ENCODE peak calls at places on chromosomes 2 and 18, in four cellular contexts. J is endothelial cell of umbilical vein; O is CD8-positive, alpha-beta T cell; E is GM23338. Y is an unnamed sample.

GRCh38 chr18:48124857-48125626 is 194.6 kb upstream of the SMAD2 start:
- DNase-seq in J (no peak), E (no peak), O (no peak), Y (no peak)

GRCh38 chr18:59923539-59924196 is 23.9 kb downstream of the PMAIP1 start:
- DNase-seq in J (no peak), O (no peak), E (no peak), Y (no peak)

GRCh38 chr2:150144546-150145305 is 342.7 kb downstream of the RND3 start:
- DNase-seq in O (no peak), E (no peak), J (no peak), Y (no peak)

GRCh38 chr2:112958428-112959108 is 19.2 kb upstream of the IL36G start:
- DNase-seq in J (peak; percentile 51), O (no peak), E (peak; percentile 76), Y (peak; percentile 72)

GRCh38 chr2:71693286-71694270 is 240.2 kb downstream of the DYSF start:
- DNase-seq in O (no peak), J (no peak), E (no peak), Y (no peak)

GRCh38 chr18:49020621-49021021 is 69.9 kb upstream of the SMAD7 start:
- DNase-seq in E (no peak), J (no peak), O (no peak), Y (peak; percentile 55)

GRCh38 chr2:147487286-147487979 is 357.4 kb upstream of the ACVR2A start:
- DNase-seq in J (no peak), O (no peak), E (no peak), Y (peak; percentile 64)

GRCh38 chr2:113175736-113176695 is 2.2 kb downstream of the PSD4 start:
- DNase-seq in E (no peak), O (no peak), J (no peak), Y (no peak)

GRCh38 chr2:113886479-113887383 is 3.2 kb upstream of the ACTR3 start:
- DNase-seq in E (no peak), J (no peak), O (peak; percentile 19), Y (no peak)

GRCh38 chr18:42929857-42930256 is 185.6 kb downstream of the RIT2 start:
- DNase-seq in E (no peak), O (no peak), J (peak; percentile 14), Y (peak; percentile 69)

GRCh38 chr2:186384226-186384625 is 101.8 kb upstream of the ZC3H15 start:
- DNase-seq in O (no peak), J (no peak), E (no peak), Y (no peak)

GRCh38 chr2:119409506-119409905 is 22.1 kb upstream of the TMEM37 start:
- DNase-seq in J (no peak), E (no peak), O (no peak), Y (no peak)

GRCh38 chr2:26561918-26562810 is 79.0 kb downstream of the CIB4 start:
- DNase-seq in O (no peak), J (peak; percentile 55), E (peak; percentile 61), Y (peak; percentile 53)

GRCh38 chr2:106124787-106125549 is 69.1 kb downstream of the UXS1 start:
- DNase-seq in J (no peak), O (no peak), E (no peak), Y (no peak)

GRCh38 chr2:5234563-5234962 is 457.6 kb upstream of the SOX11 start:
- DNase-seq in E (no peak), O (no peak), J (no peak), Y (no peak)

GRCh38 chr2:170930132-170931109 is 1.4 kb downstream of the GORASP2 start:
- DNase-seq in J (peak; percentile 37), O (peak; percentile 44), E (peak; percentile 50), Y (peak; percentile 69)

GRCh38 chr2:145685323-145686050 is 1165.6 kb upstream of the ZEB2 start:
- DNase-seq in J (no peak), O (no peak), E (no peak), Y (no peak)

GRCh38 chr2:199868431-199869226 is 17.6 kb upstream of the FTCDNL1 start:
- DNase-seq in O (no peak), E (no peak), J (no peak), Y (no peak)

GRCh38 chr18:48136544-48137353 is 206.3 kb upstream of the SMAD2 start:
- DNase-seq in O (no peak), J (no peak), E (peak; percentile 49), Y (peak; percentile 68)

GRCh38 chr2:219495531-219496122 is 3.1 kb upstream of the GMPPA start:
- DNase-seq in E (peak; percentile 95), O (peak; percentile 17), J (peak; percentile 59), Y (peak; percentile 93)

GRCh38 chr18:13397504-13398163 is 179.1 kb downstream of the LDLRAD4 start:
- DNase-seq in J (no peak), E (no peak), O (no peak), Y (peak; percentile 29)

GRCh38 chr2:69386789-69387734 is at the start of gene GFPT1:
- DNase-seq in J (peak; percentile 97), O (peak; percentile 91), E (peak; percentile 89), Y (peak; percentile 94)

GRCh38 chr2:102801098-102801718 is 39.4 kb downstream of the TMEM182 start:
- DNase-seq in E (peak; percentile 27), J (no peak), O (no peak), Y (no peak)

GRCh38 chr2:44237221-44237620 is 38.1 kb upstream of the SLC3A1 start:
- DNase-seq in E (no peak), O (peak; percentile 18), J (no peak), Y (no peak)

GRCh38 chr2:69565431-69565839 is 78.1 kb downstream of the AAK1 start:
- DNase-seq in J (peak; percentile 47), E (peak; percentile 88), O (peak; percentile 53), Y (peak; percentile 95)

GRCh38 chr2:112636605-112637288 is 9.0 kb upstream of the SLC20A1 start:
- DNase-seq in J (no peak), E (no peak), O (no peak), Y (no peak)

GRCh38 chr2:28810384-28811285 is at the start of gene SPDYA:
- DNase-seq in O (peak; percentile 75), J (peak; percentile 73), E (peak; percentile 93), Y (peak; percentile 93)

GRCh38 chr2:28809927-28810326 is 707 bp upstream of the SPDYA start:
- DNase-seq in J (no peak), E (no peak), O (no peak), Y (peak; percentile 44)
- H3K27ac ChIP-seq in J (no peak overlapping the region), E (no peak overlapping the region), O (no peak overlapping the region), Y (no peak overlapping the region)

GRCh38 chr2:37083873-37084792 is at the start of the genes GPATCH11 and HEATR5B:
- DNase-seq in J (peak; percentile 99), E (peak; percentile 98), O (peak; percentile 84), Y (peak; percentile 99)
- H3K4me1 ChIP-seq in J (peaks cover 32% of the 10 kb centered on the region), E (peaks cover 9% of the 10 kb centered on the region), O (peaks cover 51% of the 10 kb centered on the region), Y (peaks cover 9% of the 10 kb centered on the region)

GRCh38 chr2:85954192-85954900 is 65.6 kb upstream of the ST3GAL5 start:
- DNase-seq in E (no peak), J (no peak), O (no peak), Y (no peak)
- TF ChIP-seq CTCF in E (no peak), J (no peak), O (no peak), Y (no peak)

GRCh38 chr2:46066116-46066515 is 231.1 kb upstream of the EPAS1 start:
- DNase-seq in E (no peak), O (no peak), J (no peak), Y (peak; percentile 1)
- H3K27ac ChIP-seq in E (no peak overlapping the region), O (no peak overlapping the region), J (peak overlapping the region; percentile 95), Y (no peak overlapping the region)

DNA sequence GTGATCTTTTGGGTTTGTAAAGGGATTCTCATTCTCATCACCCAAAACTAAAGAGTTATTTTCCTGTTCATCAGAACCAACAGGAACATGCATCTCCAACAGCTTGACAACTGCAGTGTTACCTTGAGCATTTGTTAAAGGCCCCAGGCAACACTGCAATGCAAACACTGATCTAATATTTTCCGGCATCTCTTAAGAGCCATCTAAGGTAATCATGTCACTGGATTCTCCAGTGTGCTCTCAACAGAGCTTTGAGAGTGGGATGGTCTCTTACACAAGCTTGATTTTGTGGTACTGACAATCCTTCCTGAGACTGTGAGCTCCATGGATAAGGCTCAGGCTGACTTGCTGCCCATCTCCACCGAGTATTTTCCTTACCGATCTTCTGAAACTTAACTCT is 90.5 kb upstream of the ITGB6 start:
- DNase-seq in E (no peak), O (no peak), J (no peak), Y (no peak)
- H3K4me1 ChIP-seq in E (no peaks in the 10 kb centered on the region), O (peaks cover 4% of the 10 kb centered on the region), J (peaks cover 36% of the 10 kb centered on the region), Y (no peaks in the 10 kb centered on the region)

DNA sequence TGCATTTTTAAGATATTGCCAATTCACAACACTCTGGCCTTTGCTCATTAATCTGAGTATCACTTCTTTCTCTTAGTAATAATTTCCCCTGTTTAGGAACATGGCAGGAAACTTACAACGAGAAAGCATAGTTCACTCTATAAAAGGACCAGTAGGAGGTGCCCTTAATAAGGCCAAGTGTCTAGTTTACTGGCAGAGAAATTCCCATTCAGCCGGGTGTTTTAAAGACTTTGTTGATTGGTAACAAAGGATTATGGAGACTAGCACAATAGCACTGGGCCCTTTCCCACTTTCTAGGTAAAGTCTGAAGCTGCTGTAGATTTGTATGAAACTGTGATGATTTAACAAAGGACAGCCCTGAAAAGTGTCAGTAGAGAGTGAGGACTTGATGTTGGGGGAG is 3.1 kb downstream of the DCC start:
- DNase-seq in O (no peak), J (no peak), E (peak; percentile 67), Y (no peak)
- TF ChIP-seq CTCF in O (no peak), J (no peak), E (peak; percentile 66), Y (peak; percentile 75)

Y was measured in endodermal cell.